ENCODE peak calls at places on chromosomes 4 and X, in ten cellular contexts. S is cardiac muscle cell, U is stomach, D is upper lobe of left lung, Q is brain microvascular endothelial cell, T is body of pancreas, I is AG04449, C is GM12865, J is suprapubic skin, E is fibroblast of lung. X is an unnamed sample.

GRCh38 chrX:53317365-53318069 is 36.1 kb upstream of the IQSEC2 start:
- DNase-seq in C (peak), U (peak), J (peak), E (peak), S (peak), T (peak), Q (peak), D (peak), I (no peak), X (peak)

GRCh38 chr4:183620421-183620820 is 38.6 kb downstream of the RWDD4 start:
- DNase-seq in D (no peak), Q (no peak), I (no peak), S (no peak), T (no peak), U (no peak), J (no peak), E (no peak), C (no peak), X (no peak)

GRCh38 chr4:10093801-10094552 is 22.6 kb downstream of the WDR1 start:
- DNase-seq in C (no peak), S (peak), U (no peak), E (peak), D (peak), Q (peak), J (no peak), T (no peak), I (peak), X (peak)

GRCh38 chr4:124953059-124953850 is 240.7 kb upstream of the ANKRD50 start:
- DNase-seq in E (peak), J (no peak), I (peak), U (no peak), S (peak), C (no peak), D (no peak), T (no peak), Q (no peak), X (peak)

GRCh38 chrX:70454441-70455365 is 10.1 kb downstream of the DLG3 start:
- DNase-seq in C (peak), D (peak), J (no peak), E (peak), I (no peak), S (peak), T (peak), U (peak), Q (peak), X (peak)

GRCh38 chr4:106996490-106996889 is 39.6 kb downstream of the DKK2 start:
- DNase-seq in J (no peak), Q (no peak), E (no peak), U (no peak), D (no peak), T (no peak), C (no peak), S (no peak), I (no peak), X (no peak)

GRCh38 chrX:56798866-56799864 is 70.1 kb downstream of the NBDY start:
- DNase-seq in C (no peak), E (no peak), U (peak), T (no peak), I (no peak), J (peak), Q (no peak), D (peak), S (no peak), X (peak)

GRCh38 chr4:123699823-123700822 is 303.5 kb downstream of the SPRY1 start:
- DNase-seq in U (no peak), I (peak), Q (peak), E (peak), S (peak), J (no peak), D (no peak), T (no peak), C (no peak), X (peak)

GRCh38 chrX:154380153-154380552 is 1.1 kb downstream of the EMD start:
- DNase-seq in J (no peak), T (peak), U (no peak), S (peak), C (no peak), E (no peak), Q (no peak), D (no peak), I (no peak), X (no peak)

GRCh38 chr4:173386751-173387150 is 12.2 kb downstream of the SCRG1 start:
- DNase-seq in E (no peak), Q (no peak), C (no peak), T (no peak), S (no peak), J (no peak), D (no peak), U (no peak), I (no peak), X (no peak)

GRCh38 chr4:163164591-163164990 is 2.1 kb downstream of the NAF1 start:
- DNase-seq in T (no peak), C (peak), J (no peak), D (no peak), U (no peak), I (no peak), Q (no peak), S (peak), E (peak), X (peak)

GRCh38 chr4:163166041-163166579 is 580 bp downstream of the NAF1 start:
- DNase-seq in I (no peak), C (peak), T (peak), E (peak), J (peak), Q (peak), D (peak), S (peak), U (peak), X (peak)

GRCh38 chr4:163164110-163164509 is 2.6 kb downstream of the NAF1 start:
- DNase-seq in S (no peak), E (no peak), C (no peak), J (no peak), I (no peak), Q (no peak), T (no peak), U (no peak), D (no peak), X (no peak)

GRCh38 chr4:163165217-163166017 is 1.3 kb downstream of the NAF1 start:
- DNase-seq in Q (no peak), S (no peak), J (no peak), C (peak), U (no peak), I (no peak), E (peak), T (no peak), D (no peak), X (peak)

DNA sequence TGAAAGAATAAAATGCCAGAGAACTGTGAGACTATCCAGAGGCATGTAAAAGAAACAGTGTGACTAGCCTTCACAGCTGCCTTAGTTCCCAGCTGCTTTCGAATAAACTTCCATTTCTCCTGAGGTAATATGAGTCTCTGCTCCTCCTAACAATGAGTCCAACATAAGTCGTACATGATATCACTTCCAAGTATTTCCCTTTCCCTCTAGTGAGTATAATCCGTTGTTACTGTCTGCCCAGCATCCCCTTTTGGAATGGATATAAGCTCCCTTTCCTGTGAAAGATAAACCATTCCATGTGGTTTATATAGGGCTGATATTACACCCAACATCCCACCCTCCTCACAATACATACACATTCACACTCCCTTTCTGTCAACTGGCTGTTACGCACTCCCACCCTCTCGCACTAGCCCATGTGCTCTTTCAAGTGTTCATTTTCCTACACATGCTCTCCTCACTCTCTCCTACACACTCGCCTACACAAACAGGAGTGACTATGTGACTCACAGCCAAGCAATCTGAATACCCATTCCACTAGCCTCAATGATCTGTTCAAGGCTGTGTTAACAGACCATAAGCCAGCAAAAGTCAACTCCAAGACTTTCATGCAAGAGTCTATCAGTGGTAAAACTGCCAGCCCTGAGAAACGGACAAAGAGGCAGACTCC is 5.0 kb downstream of the NAF1 start:
- DNase-seq in T (no peak), S (peak), J (no peak), Q (peak), E (peak), C (no peak), D (no peak), U (no peak), I (peak), X (peak)
- H3K4me3 ChIP-seq in T (no peak), S (no peak), J (no peak), Q (no peak), E (peak), C (no peak), D (no peak), U (no peak), I (peak), X (no peak)

DNA sequence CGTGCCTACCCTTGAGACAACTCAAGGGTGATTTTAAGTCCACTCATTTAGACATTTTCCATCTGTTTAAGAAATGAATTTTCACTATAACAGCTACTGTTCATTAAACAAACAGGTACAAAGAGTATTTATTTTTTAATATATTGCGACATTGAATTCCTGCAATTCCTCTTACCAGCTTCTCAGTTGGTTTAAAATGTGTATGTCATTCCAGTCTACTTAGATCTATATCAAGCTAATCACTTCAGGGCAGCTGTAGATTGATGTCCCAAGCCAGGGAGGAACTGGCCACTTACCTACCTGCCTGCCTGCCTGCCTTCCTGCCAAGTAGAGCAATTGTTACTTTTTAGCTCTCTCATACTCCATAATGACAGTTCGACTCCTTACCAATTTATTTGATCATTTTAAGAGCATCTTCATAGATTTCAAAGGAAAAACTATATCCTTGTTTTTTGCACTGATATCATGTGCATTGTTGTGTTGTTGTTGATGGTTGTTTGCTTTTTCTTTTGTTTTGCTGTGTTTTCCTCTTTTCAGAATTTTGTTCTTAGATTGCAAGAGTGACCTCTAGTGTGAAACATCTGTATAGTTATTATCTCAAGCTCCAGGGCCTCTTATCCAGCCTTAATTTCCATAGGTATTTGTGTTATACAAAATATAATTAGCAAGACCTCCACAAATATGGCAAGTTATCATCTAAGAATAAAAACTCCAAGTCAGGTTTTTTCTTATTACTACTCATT is 120.9 kb upstream of the NRK start:
- DNase-seq in S (peak), C (no peak), I (no peak), T (no peak), U (no peak), Q (no peak), D (no peak), E (peak), J (no peak), X (peak)
- TF ChIP-seq CTCF in S (peak), C (no peak), I (no peak), T (no peak), U (no peak), Q (peak), D (no peak), E (peak), J (no peak), X (peak)

DNA sequence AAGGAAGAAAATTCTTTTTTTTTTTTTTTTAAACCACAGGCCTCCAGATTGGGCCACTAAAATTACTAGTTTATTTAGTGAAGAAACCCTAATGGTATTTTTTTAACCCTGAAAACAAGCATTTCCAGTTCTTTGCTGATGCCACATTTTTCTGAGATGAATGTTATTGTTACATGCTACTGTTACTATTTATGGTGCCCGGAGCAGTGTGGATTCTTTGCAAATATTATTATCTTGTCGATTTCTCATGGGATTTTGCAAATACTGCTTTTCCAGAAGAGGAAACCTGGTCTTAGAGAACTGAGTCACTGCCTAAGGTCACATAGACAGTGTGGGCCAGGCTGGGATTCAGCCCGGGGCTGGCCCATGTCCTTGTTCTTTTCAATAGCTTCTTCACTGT is 8.7 kb upstream of the ALAS2 start:
- DNase-seq in T (no peak), C (no peak), D (no peak), Q (peak), E (peak), U (no peak), I (no peak), J (no peak), S (no peak), X (no peak)
- H3K4me3 ChIP-seq in T (no peak), C (no peak), D (no peak), Q (no peak), E (no peak), U (no peak), I (no peak), J (no peak), S (no peak), X (no peak)

GRCh38 chrX:5916945-5917344 is 311.7 kb downstream of the NLGN4X start:
- DNase-seq in U (no peak), T (no peak), D (no peak), S (no peak), J (no peak), I (no peak), Q (no peak), E (no peak), C (peak), X (no peak)

GRCh38 chrX:5915783-5916182 is 312.9 kb downstream of the NLGN4X start:
- DNase-seq in Q (no peak), T (no peak), D (no peak), J (no peak), U (no peak), S (no peak), E (no peak), I (no peak), C (no peak), X (no peak)
- TF ChIP-seq CTCF in Q (no peak), T (no peak), D (no peak), J (no peak), U (no peak), S (no peak), E (no peak), I (no peak), C (no peak), X (no peak)